ENCODE peak calls at places on chromosome 12, in four cellular contexts. G is body of pancreas, J is AG04450, Q is cardiac fibroblast. R is an unnamed sample.

GRCh38 chr12:86917121-86917520 is 660.9 kb upstream of the MGAT4C start:
- DNase-seq in G (no peak), Q (no peak), J (no peak), R (no peak)

GRCh38 chr12:117228239-117228638 is 38.0 kb upstream of the FBXO21 start:
- DNase-seq in G (no peak), J (no peak), Q (peak; percentile 4), R (no peak)

GRCh38 chr12:124916370-124917134 is 2.1 kb upstream of the UBC start:
- DNase-seq in G (peak; percentile 72), J (no peak), Q (peak; percentile 97), R (peak; percentile 84)

GRCh38 chr12:97575792-97576191 is 113.2 kb downstream of the RMST start:
- DNase-seq in J (no peak), G (no peak), Q (no peak), R (no peak)

GRCh38 chr12:73072214-73072613 is 800.0 kb downstream of the TRHDE start:
- DNase-seq in Q (no peak), J (no peak), G (no peak), R (no peak)

GRCh38 chr12:53052419-53053222 is 2.8 kb downstream of the TNS2 start:
- DNase-seq in G (peak; percentile 91), Q (peak; percentile 85), J (no peak), R (peak; percentile 56)

GRCh38 chr12:60148831-60149230 is 553.0 kb downstream of the SLC16A7 start:
- DNase-seq in Q (peak; percentile 97), G (no peak), J (peak; percentile 65), R (peak; percentile 56)

GRCh38 chr12:3684449-3685051 is 68.4 kb downstream of the CRACR2A start:
- DNase-seq in Q (no peak), J (no peak), G (no peak), R (no peak)

GRCh38 chr12:106223485-106224391 is 24.1 kb downstream of the CKAP4 start:
- DNase-seq in Q (peak; percentile 71), J (no peak), G (peak; percentile 75), R (no peak)

GRCh38 chr12:96034631-96035282 is 630 bp downstream of the LTA4H start:
- DNase-seq in G (peak; percentile 28), J (no peak), Q (peak; percentile 35), R (no peak)

GRCh38 chr12:66915312-66915904 is 236.5 kb upstream of the GRIP1 start:
- DNase-seq in G (no peak), Q (no peak), J (no peak), R (no peak)

GRCh38 chr12:28963554-28963953 is 185.5 kb upstream of the FAR2 start:
- DNase-seq in J (no peak), Q (peak; percentile 80), G (no peak), R (no peak)

GRCh38 chr12:44313188-44313587 is 477.3 kb downstream of the TMEM117 start:
- DNase-seq in Q (no peak), G (no peak), J (no peak), R (no peak)

DNA sequence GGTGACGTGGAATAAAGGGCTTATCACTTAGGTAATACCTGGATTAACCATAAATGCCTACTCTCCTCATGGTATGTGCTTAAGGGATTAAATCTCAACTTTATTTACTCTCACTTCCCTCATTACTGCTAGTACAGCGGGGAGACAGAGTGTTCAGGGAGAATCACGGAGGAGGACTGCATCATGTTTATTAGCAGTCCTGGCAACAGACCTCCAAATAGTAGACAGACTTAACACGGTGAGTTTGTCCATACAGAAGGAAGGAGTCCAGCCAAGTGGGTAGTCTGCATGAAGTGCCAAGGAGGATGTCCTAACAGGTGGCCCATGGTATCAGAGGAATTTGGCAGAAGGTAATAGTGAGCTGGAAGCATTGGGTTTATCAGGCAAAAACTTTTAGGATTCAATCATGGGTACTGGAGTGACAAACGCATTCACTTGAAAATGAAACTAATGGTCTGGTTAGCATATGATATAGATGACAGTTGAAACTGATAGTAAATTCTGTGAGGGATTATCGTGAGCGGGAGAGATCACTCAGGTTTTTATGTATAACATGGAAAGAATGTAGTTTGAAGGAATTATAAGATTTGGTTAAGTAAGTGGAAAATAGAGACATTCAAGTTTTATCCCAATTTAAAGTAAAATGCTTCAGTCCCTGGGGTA is 471.8 kb downstream of the TMEM117 start:
- DNase-seq in J (no peak), G (no peak), Q (no peak), R (no peak)
- H3K4me3 ChIP-seq in J (no peak overlapping the region), G (no peak overlapping the region), Q (no peak overlapping the region), R (no peak overlapping the region)

GRCh38 chr12:34340534-34341361 is 318.5 kb downstream of the ALG10 start:
- DNase-seq in J (no peak), Q (no peak), G (no peak), R (no peak)

GRCh38 chr12:34343345-34343744 is 321.0 kb downstream of the ALG10 start:
- DNase-seq in J (no peak), Q (no peak), G (no peak), R (no peak)

GRCh38 chr12:34343766-34344165 is 321.5 kb downstream of the ALG10 start:
- DNase-seq in Q (no peak), J (no peak), G (no peak), R (no peak)

GRCh38 chr12:34341362-34341733 is 319.1 kb downstream of the ALG10 start:
- DNase-seq in J (no peak), Q (no peak), G (no peak), R (no peak)

GRCh38 chr12:34342048-34342447 is 319.8 kb downstream of the ALG10 start:
- DNase-seq in Q (no peak), G (no peak), J (no peak), R (no peak)
- H3K4me3 ChIP-seq in Q (no peak overlapping the region), G (no peak overlapping the region), J (no peak overlapping the region), R (no peak overlapping the region)

DNA sequence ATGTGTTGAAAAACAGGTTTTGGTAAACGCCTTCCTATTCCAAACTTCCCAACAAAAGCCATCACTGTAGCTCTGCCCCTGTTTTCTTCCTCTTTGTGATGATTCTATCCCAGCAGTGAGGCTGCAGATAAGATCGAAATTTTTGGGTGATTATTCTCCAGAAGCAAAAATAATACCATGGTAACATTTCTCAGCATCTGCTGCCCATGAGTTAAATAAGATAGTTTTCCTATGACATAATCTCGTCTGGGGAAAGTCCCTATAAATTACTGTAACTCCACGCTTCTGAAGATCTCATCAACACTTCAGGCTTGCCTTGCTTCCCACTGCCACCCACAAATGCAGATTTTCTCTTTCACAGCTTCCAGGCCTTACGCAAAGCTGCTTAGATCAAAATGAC is 24.5 kb upstream of the PTPRB start:
- DNase-seq in Q (peak; percentile 92), G (no peak), J (no peak), R (peak; percentile 25)
- H3K4me3 ChIP-seq in Q (no peak overlapping the region), G (no peak overlapping the region), J (no peak overlapping the region), R (no peak overlapping the region)

GRCh38 chr12:122895757-122896636 is at the start of gene VPS37B:
- DNase-seq in Q (peak; percentile 91), G (peak; percentile 86), J (no peak), R (peak; percentile 56)

GRCh38 chr12:122902854-122903703 is 7.2 kb upstream of the VPS37B start:
- DNase-seq in Q (no peak), J (no peak), G (no peak), R (no peak)

GRCh38 chr12:122896662-122897061 is 738 bp upstream of the VPS37B start:
- DNase-seq in G (no peak), J (no peak), Q (no peak), R (no peak)

GRCh38 chr12:122903704-122904034 is 7.7 kb upstream of the VPS37B start:
- DNase-seq in J (no peak), G (no peak), Q (no peak), R (no peak)

GRCh38 chr12:122899887-122900286 is 4.0 kb upstream of the VPS37B start:
- DNase-seq in G (no peak), J (no peak), Q (no peak), R (no peak)
- H3K4me3 ChIP-seq in G (no peak overlapping the region), J (no peak overlapping the region), Q (no peak overlapping the region), R (no peak overlapping the region)

GRCh38 chr12:981956-982355 is 9.1 kb upstream of the ERC1 start:
- DNase-seq in J (no peak), G (no peak), Q (peak; percentile 22), R (no peak)

GRCh38 chr12:981176-981828 is 9.7 kb upstream of the ERC1 start:
- DNase-seq in Q (peak; percentile 62), G (no peak), J (no peak), R (no peak)

GRCh38 chr12:977163-977562 is 13.9 kb upstream of the ERC1 start:
- DNase-seq in J (no peak), Q (no peak), G (no peak), R (no peak)

GRCh38 chr12:976644-977043 is 14.4 kb upstream of the ERC1 start:
- DNase-seq in G (no peak), J (no peak), Q (no peak), R (no peak)

DNA sequence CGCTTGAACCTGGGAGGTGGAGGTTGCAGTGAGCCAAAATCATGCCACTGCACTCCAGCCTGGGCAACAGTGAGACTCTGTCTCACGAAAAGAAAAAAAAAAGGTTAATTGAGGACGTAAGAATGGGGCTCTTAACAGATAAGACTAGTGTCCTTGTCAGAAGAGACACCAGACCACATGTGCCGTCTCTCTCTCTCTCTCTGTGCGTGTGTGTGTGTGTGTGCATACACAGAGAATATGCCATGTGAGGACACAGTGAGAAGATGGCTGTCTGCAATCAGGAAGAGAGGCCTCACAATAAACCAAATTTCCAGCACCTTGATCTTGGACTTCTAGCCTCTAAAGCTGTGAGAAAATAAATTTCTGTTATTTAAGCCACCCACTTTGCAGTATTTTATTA is 11.7 kb upstream of the ERC1 start:
- DNase-seq in G (no peak), J (no peak), Q (no peak), R (no peak)
- H3K4me3 ChIP-seq in G (no peak overlapping the region), J (no peak overlapping the region), Q (no peak overlapping the region), R (no peak overlapping the region)